ENCODE peak calls at places on chromosomes 1 and 21, in seven cellular contexts. One of them, this sample, is unnamed.

GRCh38 chr1:32773018-32773763 is 44.0 kb downstream of the YARS1 start:
- DNase-seq in H9: peak; percentile 89
- DNase-seq in activated naive CD8-positive, alpha-beta T cell treated with anti-CD3 and anti-CD28 coated beads, Interleukin-2, amount 50 U/mL, for 24 hours: peak; percentile 77
- DNase-seq in NCI-H2081: peak; percentile 70
- DNase-seq in stimulated activated CD4-positive, alpha-beta T cell treated with anti-CD3 and anti-CD28 coated beads, Interleukin-1b, Interleukin-23, amount 100 ng/mL, for 24 hours: peak; percentile 45
- DNase-seq in ACHN: peak; percentile 76
- DNase-seq in RCC 7860: peak; percentile 62
- DNase-seq in this sample: peak; percentile 33

GRCh38 chr1:158037876-158038359 is 44.5 kb downstream of the KIRREL1 start:
- DNase-seq in stimulated activated CD4-positive, alpha-beta T cell treated with anti-CD3 and anti-CD28 coated beads, Interleukin-1b, Interleukin-23, amount 100 ng/mL, for 24 hours: no peak
- DNase-seq in H9: no peak
- DNase-seq in RCC 7860: peak; percentile 93
- DNase-seq in NCI-H2081: no peak
- DNase-seq in activated naive CD8-positive, alpha-beta T cell treated with anti-CD3 and anti-CD28 coated beads, Interleukin-2, amount 50 U/mL, for 24 hours: no peak
- DNase-seq in ACHN: peak; percentile 82
- DNase-seq in this sample: no peak

GRCh38 chr1:55061000-55061705 is 21.8 kb downstream of the PCSK9 start:
- DNase-seq in stimulated activated CD4-positive, alpha-beta T cell treated with anti-CD3 and anti-CD28 coated beads, Interleukin-1b, Interleukin-23, amount 100 ng/mL, for 24 hours: no peak
- DNase-seq in activated naive CD8-positive, alpha-beta T cell treated with anti-CD3 and anti-CD28 coated beads, Interleukin-2, amount 50 U/mL, for 24 hours: no peak
- DNase-seq in H9: peak; percentile 26
- DNase-seq in ACHN: no peak
- DNase-seq in NCI-H2081: no peak
- DNase-seq in RCC 7860: no peak
- DNase-seq in this sample: no peak

GRCh38 chr1:186337554-186337953 is 37.5 kb downstream of the TPR start:
- DNase-seq in activated naive CD8-positive, alpha-beta T cell treated with anti-CD3 and anti-CD28 coated beads, Interleukin-2, amount 50 U/mL, for 24 hours: no peak
- DNase-seq in H9: no peak
- DNase-seq in stimulated activated CD4-positive, alpha-beta T cell treated with anti-CD3 and anti-CD28 coated beads, Interleukin-1b, Interleukin-23, amount 100 ng/mL, for 24 hours: no peak
- DNase-seq in RCC 7860: no peak
- DNase-seq in NCI-H2081: no peak
- DNase-seq in ACHN: no peak
- DNase-seq in this sample: no peak

GRCh38 chr1:234926574-234927311 is 201.9 kb downstream of the TOMM20 start:
- DNase-seq in RCC 7860: no peak
- DNase-seq in NCI-H2081: no peak
- DNase-seq in stimulated activated CD4-positive, alpha-beta T cell treated with anti-CD3 and anti-CD28 coated beads, Interleukin-1b, Interleukin-23, amount 100 ng/mL, for 24 hours: peak; percentile 5
- DNase-seq in activated naive CD8-positive, alpha-beta T cell treated with anti-CD3 and anti-CD28 coated beads, Interleukin-2, amount 50 U/mL, for 24 hours: peak; percentile 61
- DNase-seq in ACHN: no peak
- DNase-seq in H9: peak; percentile 18
- DNase-seq in this sample: no peak

GRCh38 chr1:77313491-77313890 is 31.7 kb downstream of the AK5 start:
- DNase-seq in stimulated activated CD4-positive, alpha-beta T cell treated with anti-CD3 and anti-CD28 coated beads, Interleukin-1b, Interleukin-23, amount 100 ng/mL, for 24 hours: no peak
- DNase-seq in H9: peak; percentile 76
- DNase-seq in activated naive CD8-positive, alpha-beta T cell treated with anti-CD3 and anti-CD28 coated beads, Interleukin-2, amount 50 U/mL, for 24 hours: no peak
- DNase-seq in RCC 7860: no peak
- DNase-seq in NCI-H2081: no peak
- DNase-seq in ACHN: peak; percentile 53
- DNase-seq in this sample: no peak

GRCh38 chr1:82706741-82707140 is 906.0 kb downstream of the ADGRL2 start:
- DNase-seq in H9: no peak
- DNase-seq in RCC 7860: no peak
- DNase-seq in NCI-H2081: no peak
- DNase-seq in stimulated activated CD4-positive, alpha-beta T cell treated with anti-CD3 and anti-CD28 coated beads, Interleukin-1b, Interleukin-23, amount 100 ng/mL, for 24 hours: no peak
- DNase-seq in ACHN: no peak
- DNase-seq in activated naive CD8-positive, alpha-beta T cell treated with anti-CD3 and anti-CD28 coated beads, Interleukin-2, amount 50 U/mL, for 24 hours: no peak
- DNase-seq in this sample: no peak

GRCh38 chr1:182244451-182244850 is 147.1 kb downstream of the GLUL start:
- DNase-seq in activated naive CD8-positive, alpha-beta T cell treated with anti-CD3 and anti-CD28 coated beads, Interleukin-2, amount 50 U/mL, for 24 hours: no peak
- DNase-seq in NCI-H2081: no peak
- DNase-seq in ACHN: no peak
- DNase-seq in H9: no peak
- DNase-seq in RCC 7860: no peak
- DNase-seq in stimulated activated CD4-positive, alpha-beta T cell treated with anti-CD3 and anti-CD28 coated beads, Interleukin-1b, Interleukin-23, amount 100 ng/mL, for 24 hours: no peak
- DNase-seq in this sample: no peak

GRCh38 chr1:24082372-24082771 is 29.6 kb downstream of the MYOM3 start:
- DNase-seq in H9: no peak
- DNase-seq in NCI-H2081: no peak
- DNase-seq in RCC 7860: no peak
- DNase-seq in activated naive CD8-positive, alpha-beta T cell treated with anti-CD3 and anti-CD28 coated beads, Interleukin-2, amount 50 U/mL, for 24 hours: no peak
- DNase-seq in stimulated activated CD4-positive, alpha-beta T cell treated with anti-CD3 and anti-CD28 coated beads, Interleukin-1b, Interleukin-23, amount 100 ng/mL, for 24 hours: no peak
- DNase-seq in ACHN: no peak
- DNase-seq in this sample: no peak

GRCh38 chr1:2126331-2127180 is 68.0 kb downstream of the FAAP20 start:
- DNase-seq in activated naive CD8-positive, alpha-beta T cell treated with anti-CD3 and anti-CD28 coated beads, Interleukin-2, amount 50 U/mL, for 24 hours: peak; percentile 20
- DNase-seq in ACHN: no peak
- DNase-seq in NCI-H2081: no peak
- DNase-seq in RCC 7860: no peak
- DNase-seq in H9: no peak
- DNase-seq in stimulated activated CD4-positive, alpha-beta T cell treated with anti-CD3 and anti-CD28 coated beads, Interleukin-1b, Interleukin-23, amount 100 ng/mL, for 24 hours: no peak
- DNase-seq in this sample: no peak

GRCh38 chr1:8297245-8297644 is 20.7 kb upstream of the SLC45A1 start:
- DNase-seq in H9: no peak
- DNase-seq in ACHN: no peak
- DNase-seq in stimulated activated CD4-positive, alpha-beta T cell treated with anti-CD3 and anti-CD28 coated beads, Interleukin-1b, Interleukin-23, amount 100 ng/mL, for 24 hours: no peak
- DNase-seq in RCC 7860: no peak
- DNase-seq in activated naive CD8-positive, alpha-beta T cell treated with anti-CD3 and anti-CD28 coated beads, Interleukin-2, amount 50 U/mL, for 24 hours: no peak
- DNase-seq in NCI-H2081: no peak
- DNase-seq in this sample: no peak

GRCh38 chr1:197467881-197468280 is 199.8 kb downstream of the CRB1 start:
- DNase-seq in H9: no peak
- DNase-seq in ACHN: no peak
- DNase-seq in stimulated activated CD4-positive, alpha-beta T cell treated with anti-CD3 and anti-CD28 coated beads, Interleukin-1b, Interleukin-23, amount 100 ng/mL, for 24 hours: no peak
- DNase-seq in NCI-H2081: peak; percentile 33
- DNase-seq in RCC 7860: no peak
- DNase-seq in activated naive CD8-positive, alpha-beta T cell treated with anti-CD3 and anti-CD28 coated beads, Interleukin-2, amount 50 U/mL, for 24 hours: no peak
- DNase-seq in this sample: no peak

GRCh38 chr1:39268112-39268581 is 63.7 kb downstream of the MACF1 start:
- DNase-seq in H9: peak; percentile 41
- DNase-seq in ACHN: peak; percentile 54
- DNase-seq in NCI-H2081: peak; percentile 89
- DNase-seq in stimulated activated CD4-positive, alpha-beta T cell treated with anti-CD3 and anti-CD28 coated beads, Interleukin-1b, Interleukin-23, amount 100 ng/mL, for 24 hours: no peak
- DNase-seq in activated naive CD8-positive, alpha-beta T cell treated with anti-CD3 and anti-CD28 coated beads, Interleukin-2, amount 50 U/mL, for 24 hours: no peak
- DNase-seq in RCC 7860: no peak
- DNase-seq in this sample: no peak

GRCh38 chr1:211210965-211211364 is 48.2 kb upstream of the RCOR3 start:
- DNase-seq in ACHN: no peak
- DNase-seq in NCI-H2081: no peak
- DNase-seq in activated naive CD8-positive, alpha-beta T cell treated with anti-CD3 and anti-CD28 coated beads, Interleukin-2, amount 50 U/mL, for 24 hours: no peak
- DNase-seq in H9: no peak
- DNase-seq in RCC 7860: no peak
- DNase-seq in stimulated activated CD4-positive, alpha-beta T cell treated with anti-CD3 and anti-CD28 coated beads, Interleukin-1b, Interleukin-23, amount 100 ng/mL, for 24 hours: no peak
- DNase-seq in this sample: no peak

GRCh38 chr1:29370067-29370466 is 133.7 kb downstream of the PTPRU start:
- DNase-seq in activated naive CD8-positive, alpha-beta T cell treated with anti-CD3 and anti-CD28 coated beads, Interleukin-2, amount 50 U/mL, for 24 hours: no peak
- DNase-seq in H9: peak; percentile 0
- DNase-seq in NCI-H2081: no peak
- DNase-seq in ACHN: no peak
- DNase-seq in stimulated activated CD4-positive, alpha-beta T cell treated with anti-CD3 and anti-CD28 coated beads, Interleukin-1b, Interleukin-23, amount 100 ng/mL, for 24 hours: no peak
- DNase-seq in RCC 7860: no peak
- DNase-seq in this sample: no peak

GRCh38 chr1:43986712-43987111 is 4.7 kb upstream of the CCDC24 start:
- DNase-seq in activated naive CD8-positive, alpha-beta T cell treated with anti-CD3 and anti-CD28 coated beads, Interleukin-2, amount 50 U/mL, for 24 hours: no peak
- DNase-seq in ACHN: no peak
- DNase-seq in H9: no peak
- DNase-seq in NCI-H2081: no peak
- DNase-seq in stimulated activated CD4-positive, alpha-beta T cell treated with anti-CD3 and anti-CD28 coated beads, Interleukin-1b, Interleukin-23, amount 100 ng/mL, for 24 hours: no peak
- DNase-seq in RCC 7860: no peak
- DNase-seq in this sample: no peak

GRCh38 chr1:14996133-14997050 is 157.2 kb upstream of the TMEM51 start:
- DNase-seq in H9: no peak
- DNase-seq in RCC 7860: peak; percentile 99
- DNase-seq in activated naive CD8-positive, alpha-beta T cell treated with anti-CD3 and anti-CD28 coated beads, Interleukin-2, amount 50 U/mL, for 24 hours: no peak
- DNase-seq in NCI-H2081: no peak
- DNase-seq in ACHN: peak; percentile 86
- DNase-seq in stimulated activated CD4-positive, alpha-beta T cell treated with anti-CD3 and anti-CD28 coated beads, Interleukin-1b, Interleukin-23, amount 100 ng/mL, for 24 hours: no peak
- DNase-seq in this sample: no peak

GRCh38 chr1:79396901-79397300 is 390.4 kb upstream of the ADGRL4 start:
- DNase-seq in activated naive CD8-positive, alpha-beta T cell treated with anti-CD3 and anti-CD28 coated beads, Interleukin-2, amount 50 U/mL, for 24 hours: no peak
- DNase-seq in RCC 7860: no peak
- DNase-seq in ACHN: no peak
- DNase-seq in stimulated activated CD4-positive, alpha-beta T cell treated with anti-CD3 and anti-CD28 coated beads, Interleukin-1b, Interleukin-23, amount 100 ng/mL, for 24 hours: no peak
- DNase-seq in H9: no peak
- DNase-seq in NCI-H2081: no peak
- DNase-seq in this sample: no peak

GRCh38 chr1:57553666-57554065 is 129.8 kb upstream of the DAB1 start:
- DNase-seq in NCI-H2081: no peak
- DNase-seq in RCC 7860: no peak
- DNase-seq in activated naive CD8-positive, alpha-beta T cell treated with anti-CD3 and anti-CD28 coated beads, Interleukin-2, amount 50 U/mL, for 24 hours: no peak
- DNase-seq in ACHN: no peak
- DNase-seq in H9: peak; percentile 52
- DNase-seq in stimulated activated CD4-positive, alpha-beta T cell treated with anti-CD3 and anti-CD28 coated beads, Interleukin-1b, Interleukin-23, amount 100 ng/mL, for 24 hours: no peak
- DNase-seq in this sample: no peak

GRCh38 chr1:70617728-70618127 is 206.7 kb downstream of the CTH start:
- DNase-seq in NCI-H2081: no peak
- DNase-seq in activated naive CD8-positive, alpha-beta T cell treated with anti-CD3 and anti-CD28 coated beads, Interleukin-2, amount 50 U/mL, for 24 hours: no peak
- DNase-seq in RCC 7860: no peak
- DNase-seq in H9: no peak
- DNase-seq in ACHN: no peak
- DNase-seq in stimulated activated CD4-positive, alpha-beta T cell treated with anti-CD3 and anti-CD28 coated beads, Interleukin-1b, Interleukin-23, amount 100 ng/mL, for 24 hours: no peak
- DNase-seq in this sample: no peak

GRCh38 chr1:156128749-156129682 is 14.5 kb downstream of the LMNA start:
- DNase-seq in H9: no peak
- DNase-seq in stimulated activated CD4-positive, alpha-beta T cell treated with anti-CD3 and anti-CD28 coated beads, Interleukin-1b, Interleukin-23, amount 100 ng/mL, for 24 hours: no peak
- DNase-seq in NCI-H2081: no peak
- DNase-seq in ACHN: no peak
- DNase-seq in activated naive CD8-positive, alpha-beta T cell treated with anti-CD3 and anti-CD28 coated beads, Interleukin-2, amount 50 U/mL, for 24 hours: no peak
- DNase-seq in RCC 7860: no peak
- DNase-seq in this sample: no peak

GRCh38 chr1:91997607-91998195 is 32.1 kb upstream of the EPHX4 start:
- DNase-seq in RCC 7860: no peak
- DNase-seq in ACHN: peak; percentile 50
- DNase-seq in H9: no peak
- DNase-seq in stimulated activated CD4-positive, alpha-beta T cell treated with anti-CD3 and anti-CD28 coated beads, Interleukin-1b, Interleukin-23, amount 100 ng/mL, for 24 hours: no peak
- DNase-seq in NCI-H2081: peak; percentile 23
- DNase-seq in activated naive CD8-positive, alpha-beta T cell treated with anti-CD3 and anti-CD28 coated beads, Interleukin-2, amount 50 U/mL, for 24 hours: peak; percentile 44
- DNase-seq in this sample: no peak

GRCh38 chr1:65395887-65396612 is 24.4 kb upstream of the LEPR start:
- DNase-seq in activated naive CD8-positive, alpha-beta T cell treated with anti-CD3 and anti-CD28 coated beads, Interleukin-2, amount 50 U/mL, for 24 hours: no peak
- DNase-seq in NCI-H2081: no peak
- DNase-seq in RCC 7860: peak; percentile 71
- DNase-seq in stimulated activated CD4-positive, alpha-beta T cell treated with anti-CD3 and anti-CD28 coated beads, Interleukin-1b, Interleukin-23, amount 100 ng/mL, for 24 hours: no peak
- DNase-seq in H9: peak; percentile 38
- DNase-seq in ACHN: peak; percentile 89
- DNase-seq in this sample: no peak

GRCh38 chr21:42375966-42376337 is 9.6 kb upstream of the TFF1 start:
- DNase-seq in RCC 7860: no peak
- DNase-seq in stimulated activated CD4-positive, alpha-beta T cell treated with anti-CD3 and anti-CD28 coated beads, Interleukin-1b, Interleukin-23, amount 100 ng/mL, for 24 hours: no peak
- DNase-seq in NCI-H2081: no peak
- DNase-seq in ACHN: no peak
- DNase-seq in activated naive CD8-positive, alpha-beta T cell treated with anti-CD3 and anti-CD28 coated beads, Interleukin-2, amount 50 U/mL, for 24 hours: no peak
- DNase-seq in H9: no peak
- DNase-seq in this sample: no peak

GRCh38 chr1:81820761-81821160 is 20.0 kb downstream of the ADGRL2 start:
- DNase-seq in NCI-H2081: no peak
- DNase-seq in ACHN: no peak
- DNase-seq in RCC 7860: no peak
- DNase-seq in H9: no peak
- DNase-seq in activated naive CD8-positive, alpha-beta T cell treated with anti-CD3 and anti-CD28 coated beads, Interleukin-2, amount 50 U/mL, for 24 hours: no peak
- DNase-seq in stimulated activated CD4-positive, alpha-beta T cell treated with anti-CD3 and anti-CD28 coated beads, Interleukin-1b, Interleukin-23, amount 100 ng/mL, for 24 hours: no peak
- DNase-seq in this sample: no peak

GRCh38 chr1:235018161-235018560 is 110.5 kb downstream of the TOMM20 start:
- DNase-seq in stimulated activated CD4-positive, alpha-beta T cell treated with anti-CD3 and anti-CD28 coated beads, Interleukin-1b, Interleukin-23, amount 100 ng/mL, for 24 hours: no peak
- DNase-seq in ACHN: peak; percentile 96
- DNase-seq in RCC 7860: peak; percentile 96
- DNase-seq in NCI-H2081: no peak
- DNase-seq in H9: no peak
- DNase-seq in activated naive CD8-positive, alpha-beta T cell treated with anti-CD3 and anti-CD28 coated beads, Interleukin-2, amount 50 U/mL, for 24 hours: no peak
- DNase-seq in this sample: no peak

GRCh38 chr1:168437821-168438220 is 106.0 kb downstream of the XCL2 start:
- DNase-seq in stimulated activated CD4-positive, alpha-beta T cell treated with anti-CD3 and anti-CD28 coated beads, Interleukin-1b, Interleukin-23, amount 100 ng/mL, for 24 hours: no peak
- DNase-seq in NCI-H2081: no peak
- DNase-seq in RCC 7860: no peak
- DNase-seq in activated naive CD8-positive, alpha-beta T cell treated with anti-CD3 and anti-CD28 coated beads, Interleukin-2, amount 50 U/mL, for 24 hours: no peak
- DNase-seq in ACHN: no peak
- DNase-seq in H9: no peak
- DNase-seq in this sample: no peak

GRCh38 chr1:213162862-213163261 is 111.8 kb downstream of the RPS6KC1 start:
- DNase-seq in stimulated activated CD4-positive, alpha-beta T cell treated with anti-CD3 and anti-CD28 coated beads, Interleukin-1b, Interleukin-23, amount 100 ng/mL, for 24 hours: no peak
- DNase-seq in RCC 7860: no peak
- DNase-seq in NCI-H2081: no peak
- DNase-seq in H9: no peak
- DNase-seq in ACHN: no peak
- DNase-seq in activated naive CD8-positive, alpha-beta T cell treated with anti-CD3 and anti-CD28 coated beads, Interleukin-2, amount 50 U/mL, for 24 hours: no peak
- DNase-seq in this sample: no peak

GRCh38 chr1:24205701-24206464 is 18.8 kb upstream of the IFNLR1 start:
- DNase-seq in stimulated activated CD4-positive, alpha-beta T cell treated with anti-CD3 and anti-CD28 coated beads, Interleukin-1b, Interleukin-23, amount 100 ng/mL, for 24 hours: no peak
- DNase-seq in activated naive CD8-positive, alpha-beta T cell treated with anti-CD3 and anti-CD28 coated beads, Interleukin-2, amount 50 U/mL, for 24 hours: no peak
- DNase-seq in H9: no peak
- DNase-seq in ACHN: no peak
- DNase-seq in NCI-H2081: no peak
- DNase-seq in RCC 7860: no peak
- DNase-seq in this sample: no peak

GRCh38 chr1:7223334-7224080 is 438.3 kb downstream of the CAMTA1 start:
- DNase-seq in H9: no peak
- DNase-seq in RCC 7860: peak; percentile 84
- DNase-seq in activated naive CD8-positive, alpha-beta T cell treated with anti-CD3 and anti-CD28 coated beads, Interleukin-2, amount 50 U/mL, for 24 hours: no peak
- DNase-seq in NCI-H2081: peak; percentile 77
- DNase-seq in ACHN: no peak
- DNase-seq in stimulated activated CD4-positive, alpha-beta T cell treated with anti-CD3 and anti-CD28 coated beads, Interleukin-1b, Interleukin-23, amount 100 ng/mL, for 24 hours: no peak
- DNase-seq in this sample: no peak

GRCh38 chr1:53572061-53572801 is 113.0 kb downstream of the DMRTB1 start:
- DNase-seq in stimulated activated CD4-positive, alpha-beta T cell treated with anti-CD3 and anti-CD28 coated beads, Interleukin-1b, Interleukin-23, amount 100 ng/mL, for 24 hours: no peak
- DNase-seq in activated naive CD8-positive, alpha-beta T cell treated with anti-CD3 and anti-CD28 coated beads, Interleukin-2, amount 50 U/mL, for 24 hours: no peak
- DNase-seq in NCI-H2081: peak; percentile 78
- DNase-seq in ACHN: peak; percentile 79
- DNase-seq in RCC 7860: peak; percentile 80
- DNase-seq in H9: no peak
- DNase-seq in this sample: no peak

GRCh38 chr1:215637041-215637573 is 70.0 kb downstream of the KCTD3 start:
- DNase-seq in NCI-H2081: no peak
- DNase-seq in activated naive CD8-positive, alpha-beta T cell treated with anti-CD3 and anti-CD28 coated beads, Interleukin-2, amount 50 U/mL, for 24 hours: no peak
- DNase-seq in RCC 7860: no peak
- DNase-seq in H9: no peak
- DNase-seq in ACHN: no peak
- DNase-seq in stimulated activated CD4-positive, alpha-beta T cell treated with anti-CD3 and anti-CD28 coated beads, Interleukin-1b, Interleukin-23, amount 100 ng/mL, for 24 hours: no peak
- DNase-seq in this sample: no peak